ENCODE peak calls at places on chromosomes 5 and 9, in seven cellular contexts. I is CMK; A is activated gamma-delta T cell treated with anti-CD3 and anti-CD28 coated beads, Interleukin-2, amount 50 U/mL, for 16 hours; F is NCI-H748 treated with DMSO at 0.1 percent for 48 hours; W is HEK293T; Q is NB4; M is GF-D8. J is an unnamed sample.

GRCh38 chr5:140631831-140632365 is 1.1 kb downstream of the CD14 start:
- DNase-seq in I (no peak), A (no peak), F (peak), W (no peak), Q (no peak), M (no peak), J (no peak)

GRCh38 chr9:16928179-16928945 is 57.9 kb upstream of the BNC2 start:
- DNase-seq in I (no peak), A (no peak), F (no peak), W (peak), Q (peak), M (no peak), J (no peak)

GRCh38 chr5:158840193-158840592 is 259.5 kb downstream of the EBF1 start:
- DNase-seq in I (no peak), A (no peak), F (no peak), W (no peak), Q (no peak), M (no peak), J (no peak)

GRCh38 chr5:145350501-145350900 is 484.6 kb downstream of the PRELID2 start:
- DNase-seq in I (no peak), A (no peak), F (no peak), W (no peak), Q (no peak), M (no peak), J (no peak)

GRCh38 chr5:178642351-178642909 is 15.6 kb upstream of the CLK4 start:
- DNase-seq in I (no peak), A (no peak), F (no peak), W (peak), Q (no peak), M (no peak), J (no peak)

GRCh38 chr9:117706421-117707150 is 2.4 kb downstream of the TLR4 start:
- DNase-seq in I (no peak), A (no peak), F (peak), W (no peak), Q (no peak), M (no peak), J (no peak)

GRCh38 chr5:54845567-54845941 is 139.8 kb downstream of the ESM1 start:
- DNase-seq in I (no peak), A (no peak), F (no peak), W (no peak), Q (peak), M (no peak), J (no peak)

GRCh38 chr5:62473209-62473608 is 60.6 kb downstream of the IPO11 start:
- DNase-seq in I (no peak), A (no peak), F (no peak), W (no peak), Q (no peak), M (no peak), J (no peak)

GRCh38 chr5:173201636-173202265 is 33.3 kb downstream of the NKX2-5 start:
- DNase-seq in I (no peak), A (no peak), F (no peak), W (no peak), Q (no peak), M (no peak), J (no peak)

GRCh38 chr9:89421595-89421994 is 76.3 kb downstream of the SEMA4D start:
- DNase-seq in I (no peak), A (peak), F (no peak), W (no peak), Q (no peak), M (no peak), J (no peak)

GRCh38 chr9:135083831-135084230 is 3.6 kb upstream of the OLFM1 start:
- DNase-seq in I (no peak), A (no peak), F (no peak), W (no peak), Q (no peak), M (no peak), J (no peak)

GRCh38 chr9:130112244-130113151 is 58.8 kb downstream of the GPR107 start:
- DNase-seq in I (no peak), A (no peak), F (no peak), W (no peak), Q (no peak), M (no peak), J (no peak)

GRCh38 chr5:2475902-2476301 is 275.6 kb downstream of the IRX2 start:
- DNase-seq in I (no peak), A (no peak), F (no peak), W (no peak), Q (no peak), M (no peak), J (no peak)

GRCh38 chr5:168976311-168976893 is 324.5 kb downstream of the SLIT3 start:
- DNase-seq in I (no peak), A (no peak), F (no peak), W (no peak), Q (no peak), M (no peak), J (no peak)

J was measured in Karpas-422.